ENCODE peak calls at places on chromosomes 12 and 14, in nine cellular contexts. Y, H, B, K, G, D, F, V and A are unnamed samples.

GRCh38 chr12:124338448-124338847 is 43.6 kb downstream of the RFLNA start:
- DNase-seq in K (no peak), H (no peak), G (no peak), F (no peak), D (no peak), V (no peak), B (no peak), Y (no peak), A (no peak)

GRCh38 chr14:100614803-100615202 is 27.6 kb upstream of the BEGAIN start:
- DNase-seq in K (no peak), V (no peak), Y (no peak), H (no peak), G (no peak), F (no peak), D (no peak), B (no peak), A (no peak)

GRCh38 chr14:21668377-21668776 is 5.2 kb downstream of the OR4E1 start:
- DNase-seq in H (no peak), D (no peak), V (no peak), K (no peak), B (no peak), Y (no peak), F (no peak), G (no peak), A (no peak)

GRCh38 chr12:49673446-49674317 is 33.5 kb downstream of the FMNL3 start:
- DNase-seq in F (no peak), D (peak), G (peak), K (peak), H (peak), V (peak), Y (peak), B (peak), A (peak)

GRCh38 chr14:87434011-87434410 is 559.0 kb downstream of the GALC start:
- DNase-seq in K (no peak), B (no peak), G (no peak), D (no peak), H (no peak), V (no peak), Y (no peak), F (no peak), A (no peak)

GRCh38 chr12:98791406-98791805 is 146.3 kb downstream of the APAF1 start:
- DNase-seq in B (no peak), Y (no peak), H (no peak), V (no peak), G (no peak), K (no peak), D (no peak), F (no peak), A (no peak)

GRCh38 chr14:95319312-95320075 is at the start of gene CLMN:
- DNase-seq in K (peak), B (no peak), G (no peak), Y (peak), F (peak), V (peak), D (peak), H (peak), A (peak)

GRCh38 chr12:124301084-124301654 is 6.3 kb downstream of the RFLNA start:
- DNase-seq in H (no peak), Y (no peak), F (no peak), V (no peak), D (no peak), K (no peak), B (no peak), G (no peak), A (no peak)

GRCh38 chr12:70571705-70572269 is 65.4 kb downstream of the PTPRB start:
- DNase-seq in Y (no peak), F (no peak), K (no peak), H (no peak), D (no peak), G (no peak), B (no peak), V (no peak), A (no peak)

GRCh38 chr12:7038591-7038990 is 20.3 kb upstream of the LPCAT3 start:
- DNase-seq in H (no peak), V (no peak), B (no peak), K (no peak), D (no peak), Y (no peak), G (no peak), F (no peak), A (no peak)

GRCh38 chr14:94588311-94588710 is 7.1 kb downstream of the SERPINA5 start:
- DNase-seq in K (no peak), D (no peak), B (no peak), F (no peak), H (no peak), V (no peak), G (no peak), Y (no peak), A (no peak)

GRCh38 chr12:78396538-78396937 is 468.0 kb upstream of the SYT1 start:
- DNase-seq in B (no peak), D (no peak), K (no peak), G (no peak), V (no peak), Y (no peak), H (no peak), F (no peak), A (no peak)

GRCh38 chr12:121499929-121500793 is 80.7 kb downstream of the KDM2B start:
- DNase-seq in K (peak), B (no peak), D (peak), Y (peak), G (peak), H (peak), F (peak), V (peak), A (peak)

GRCh38 chr12:123070267-123071081 is 80.4 kb downstream of the PITPNM2 start:
- DNase-seq in V (no peak), D (no peak), G (no peak), H (no peak), Y (no peak), F (no peak), K (no peak), B (no peak), A (peak)

GRCh38 chr14:98069712-98070133 is 1202.3 kb downstream of the BCL11B start:
- DNase-seq in G (no peak), V (no peak), H (no peak), B (no peak), K (no peak), D (no peak), F (no peak), Y (no peak), A (no peak)

GRCh38 chr12:124829008-124829707 is 34.5 kb downstream of the SCARB1 start:
- DNase-seq in F (no peak), D (no peak), H (no peak), V (no peak), K (no peak), B (no peak), Y (no peak), G (no peak), A (no peak)

GRCh38 chr12:94649349-94650142 is 811 bp downstream of the TMCC3 start:
- DNase-seq in G (peak), V (peak), D (peak), F (peak), B (no peak), H (peak), K (peak), Y (peak), A (peak)

GRCh38 chr12:104064842-104065441 is 611 bp downstream of the HCFC2 start:
- DNase-seq in H (peak), Y (peak), D (peak), V (no peak), G (no peak), K (no peak), B (no peak), F (no peak), A (no peak)

GRCh38 chr12:121009744-121010143 is 6.5 kb downstream of the C12orf43 start:
- DNase-seq in V (peak), G (no peak), K (no peak), H (no peak), F (no peak), Y (peak), B (no peak), D (no peak), A (no peak)

GRCh38 chr14:74636424-74637183 is 24.6 kb upstream of the LTBP2 start:
- DNase-seq in D (no peak), G (no peak), B (no peak), Y (no peak), F (no peak), V (no peak), H (no peak), K (no peak), A (no peak)

GRCh38 chr14:55448146-55448614 is 7.8 kb upstream of the TBPL2 start:
- DNase-seq in K (no peak), V (peak), Y (peak), B (no peak), D (no peak), F (no peak), H (no peak), G (no peak), A (no peak)

GRCh38 chr12:113097716-113098427 is 37.7 kb downstream of the RASAL1 start:
- DNase-seq in V (no peak), K (peak), G (no peak), H (peak), B (no peak), Y (no peak), F (no peak), D (peak), A (no peak)

GRCh38 chr12:99752740-99753139 is 105.2 kb downstream of the GARIN6 start:
- DNase-seq in V (no peak), Y (no peak), D (no peak), H (no peak), G (no peak), B (no peak), F (no peak), K (no peak), A (no peak)

GRCh38 chr14:62592877-62593276 is 452.4 kb downstream of the KCNH5 start:
- DNase-seq in B (no peak), G (no peak), H (no peak), Y (no peak), V (no peak), K (no peak), F (no peak), D (no peak), A (no peak)

GRCh38 chr14:102304611-102305506 is at the start of gene MOK:
- DNase-seq in Y (peak), G (peak), D (peak), H (peak), K (peak), B (peak), V (peak), F (peak), A (peak)

GRCh38 chr12:109385339-109386078 is 37.8 kb downstream of the MYO1H start:
- DNase-seq in F (no peak), B (no peak), K (peak), Y (no peak), G (no peak), V (no peak), H (no peak), D (no peak), A (no peak)

GRCh38 chr14:90495357-90496276 is 98.8 kb downstream of the CALM1 start:
- DNase-seq in B (no peak), F (peak), K (no peak), Y (no peak), D (no peak), G (peak), V (peak), H (no peak), A (peak)

GRCh38 chr12:96454396-96454795 is 35.0 kb upstream of the CFAP54 start:
- DNase-seq in V (no peak), K (no peak), B (no peak), D (no peak), Y (no peak), F (no peak), G (no peak), H (no peak), A (no peak)

GRCh38 chr12:116159175-116159574 is 118.3 kb downstream of the MED13L start:
- DNase-seq in G (no peak), V (no peak), D (no peak), F (no peak), H (no peak), K (no peak), B (no peak), Y (no peak), A (no peak)

GRCh38 chr12:93857279-93857894 is 180.2 kb downstream of the CRADD start:
- DNase-seq in G (no peak), B (no peak), Y (no peak), K (peak), H (no peak), V (no peak), D (no peak), F (no peak), A (no peak)

GRCh38 chr12:38316391-38317129 is at the start of gene ALG10B:
- DNase-seq in D (peak), H (peak), K (peak), G (peak), Y (peak), F (peak), B (peak), V (peak), A (peak)

GRCh38 chr14:96497087-96497486 is 5.1 kb upstream of the PAPOLA start:
- DNase-seq in D (no peak), G (no peak), V (no peak), F (no peak), K (no peak), H (no peak), Y (no peak), B (no peak), A (no peak)

GRCh38 chr14:96502621-96503251 is 554 bp downstream of the PAPOLA start:
- DNase-seq in K (no peak), Y (peak), B (no peak), G (peak), D (peak), V (peak), H (peak), F (peak), A (no peak)

GRCh38 chr14:96501383-96501745 is 818 bp upstream of the PAPOLA start:
- DNase-seq in B (no peak), G (no peak), K (no peak), D (no peak), V (no peak), F (no peak), H (no peak), Y (peak), A (no peak)

GRCh38 chr14:96497586-96497985 is 4.6 kb upstream of the PAPOLA start:
- DNase-seq in D (no peak), K (no peak), F (no peak), B (no peak), H (no peak), G (no peak), Y (no peak), V (no peak), A (no peak)

GRCh38 chr14:96501746-96502620 is at the start of gene PAPOLA:
- DNase-seq in B (peak), Y (peak), H (peak), V (peak), D (peak), K (peak), G (peak), F (peak), A (peak)
- TF ChIP-seq CTCF in B (no peak), Y (no peak), H (peak), V (no peak), D (peak), K (peak), G (no peak), F (no peak), A (no peak)

GRCh38 chr12:53067074-53067992 is 11.9 kb downstream of the SPRYD3 start:
- DNase-seq in G (peak), K (no peak), B (no peak), F (no peak), H (no peak), V (peak), Y (no peak), D (no peak), A (peak)

GRCh38 chr12:53065470-53065869 is 13.7 kb downstream of the SPRYD3 start:
- DNase-seq in H (no peak), D (no peak), K (peak), B (no peak), Y (no peak), G (peak), F (no peak), V (no peak), A (peak)

GRCh38 chr12:53065975-53066593 is 13.1 kb downstream of the SPRYD3 start:
- DNase-seq in G (peak), Y (peak), K (peak), V (peak), D (peak), H (peak), F (peak), B (no peak), A (peak)

GRCh38 chr12:53067993-53068770 is 11.0 kb downstream of the SPRYD3 start:
- DNase-seq in B (no peak), F (no peak), K (no peak), Y (no peak), D (no peak), V (no peak), G (peak), H (no peak), A (peak)

GRCh38 chr12:53066594-53066978 is 12.6 kb downstream of the SPRYD3 start:
- DNase-seq in D (no peak), V (peak), K (peak), H (no peak), B (no peak), F (no peak), Y (no peak), G (no peak), A (peak)
- H3K27ac ChIP-seq in D (peak), V (peak), K (peak), H (peak), B (peak), F (no peak), Y (no peak), G (peak), A (peak)

GRCh38 chr14:104940526-104941150 is 16.0 kb downstream of the PLD4 start:
- DNase-seq in F (peak), V (no peak), Y (no peak), D (no peak), H (no peak), B (no peak), K (peak), G (no peak), A (no peak)
- TF ChIP-seq CTCF in F (no peak), V (no peak), Y (no peak), D (no peak), H (no peak), B (no peak), K (no peak), G (no peak), A (no peak)

GRCh38 chr14:104532191-104532555 is 47.4 kb upstream of the C14orf180 start:
- DNase-seq in V (no peak), Y (no peak), G (no peak), H (no peak), B (no peak), K (no peak), F (no peak), D (no peak), A (no peak)

GRCh38 chr14:104531421-104532190 is 48.0 kb upstream of the C14orf180 start:
- DNase-seq in K (no peak), D (no peak), Y (no peak), G (peak), F (no peak), V (no peak), H (no peak), B (no peak), A (no peak)

GRCh38 chr14:104542871-104543830 is 36.4 kb upstream of the C14orf180 start:
- DNase-seq in H (no peak), D (no peak), F (no peak), Y (no peak), V (no peak), B (no peak), K (no peak), G (no peak), A (no peak)

GRCh38 chr14:104536942-104537612 is 42.5 kb upstream of the C14orf180 start:
- DNase-seq in D (no peak), B (no peak), H (no peak), Y (no peak), G (peak), F (no peak), V (no peak), K (no peak), A (no peak)

GRCh38 chr14:104537613-104537988 is 42.0 kb upstream of the C14orf180 start:
- DNase-seq in Y (no peak), G (no peak), V (no peak), F (no peak), K (no peak), B (no peak), D (no peak), H (no peak), A (no peak)
- H3K27ac ChIP-seq in Y (no peak), G (no peak), V (no peak), F (no peak), K (no peak), B (no peak), D (no peak), H (no peak), A (no peak)

GRCh38 chr12:55741978-55742377 is 944 bp upstream of the GDF11 start:
- DNase-seq in Y (no peak), D (no peak), F (no peak), H (no peak), K (no peak), V (no peak), G (no peak), B (no peak), A (no peak)

GRCh38 chr12:55745361-55746146 is 2.6 kb downstream of the GDF11 start:
- DNase-seq in B (no peak), K (no peak), F (no peak), H (peak), D (peak), V (no peak), G (no peak), Y (no peak), A (peak)

GRCh38 chr12:55743131-55743921 is 404 bp downstream of the GDF11 start:
- DNase-seq in D (peak), B (no peak), Y (peak), K (peak), G (peak), F (peak), H (peak), V (peak), A (peak)

GRCh38 chr12:55743967-55744931 is 1.3 kb downstream of the GDF11 start:
- DNase-seq in K (no peak), D (peak), F (no peak), H (no peak), Y (no peak), G (no peak), V (no peak), B (no peak), A (peak)

GRCh38 chr12:55742719-55743130 is at the start of gene GDF11:
- DNase-seq in K (peak), D (peak), H (peak), V (peak), G (peak), B (no peak), Y (peak), F (peak), A (peak)
- TF ChIP-seq CTCF in K (no peak), D (no peak), H (no peak), V (no peak), G (no peak), B (no peak), Y (no peak), F (no peak), A (no peak)

GRCh38 chr12:131720921-131721320 is 10.0 kb downstream of the SFSWAP start:
- DNase-seq in Y (no peak), K (no peak), G (no peak), F (no peak), B (no peak), D (no peak), V (no peak), H (no peak), A (no peak)

GRCh38 chr12:131720241-131720640 is 9.4 kb downstream of the SFSWAP start:
- DNase-seq in D (no peak), Y (no peak), B (no peak), G (no peak), F (no peak), V (no peak), K (no peak), H (no peak), A (no peak)

GRCh38 chr12:131723532-131723931 is 12.6 kb downstream of the SFSWAP start:
- DNase-seq in K (no peak), V (no peak), H (no peak), Y (no peak), D (no peak), G (no peak), B (no peak), F (no peak), A (no peak)

GRCh38 chr12:131724534-131724933 is 13.6 kb downstream of the SFSWAP start:
- DNase-seq in G (no peak), V (no peak), H (no peak), K (no peak), D (no peak), B (no peak), Y (no peak), F (no peak), A (no peak)

DNA sequence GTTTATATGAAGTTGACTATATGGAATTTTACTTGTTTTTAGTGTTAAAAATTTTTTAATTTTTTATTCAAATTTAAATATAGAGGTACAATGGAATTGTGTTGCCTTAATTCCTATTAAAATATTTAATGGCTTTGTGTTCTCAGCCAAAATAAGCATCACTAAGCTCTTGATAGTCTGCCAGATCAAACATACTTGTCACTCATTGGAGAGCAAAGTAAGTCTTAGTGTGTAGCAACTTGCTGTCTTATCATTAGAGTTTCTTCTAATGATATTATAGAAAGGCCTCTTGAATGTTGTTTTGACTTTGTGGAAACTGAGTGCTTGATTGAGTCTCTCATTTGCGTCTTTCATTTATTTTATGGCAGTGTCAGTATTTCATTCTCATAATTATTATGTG is 10.7 kb downstream of the SFSWAP start:
- DNase-seq in K (no peak), Y (no peak), G (no peak), F (no peak), D (no peak), B (no peak), H (no peak), V (no peak), A (no peak)
- H3K27ac ChIP-seq in K (no peak), Y (no peak), G (no peak), F (no peak), D (no peak), B (no peak), H (no peak), V (no peak), A (no peak)

GRCh38 chr12:84492381-84492883 is 420.2 kb downstream of the SLC6A15 start:
- DNase-seq in D (no peak), V (no peak), F (no peak), H (no peak), B (no peak), G (no peak), Y (no peak), K (no peak), A (no peak)

GRCh38 chr12:84502907-84503787 is 409.5 kb downstream of the SLC6A15 start:
- DNase-seq in B (no peak), D (no peak), F (no peak), Y (peak), H (no peak), K (peak), G (no peak), V (peak), A (no peak)

GRCh38 chr12:84502180-84502857 is 410.3 kb downstream of the SLC6A15 start:
- DNase-seq in G (no peak), Y (no peak), V (no peak), H (no peak), B (no peak), K (no peak), F (no peak), D (no peak), A (no peak)

GRCh38 chr12:84497819-84498218 is 414.8 kb downstream of the SLC6A15 start:
- DNase-seq in V (no peak), G (no peak), F (no peak), Y (no peak), K (no peak), B (no peak), D (no peak), H (no peak), A (no peak)
- TF ChIP-seq CTCF in V (no peak), G (no peak), F (no peak), Y (no peak), K (no peak), B (peak), D (no peak), H (peak), A (no peak)